ENCODE peak calls at places on chromosomes 7 and 10, in five cellular contexts. One of them, this sample, is unnamed. For H3K4me1, the result is how much of the 10 kb centered on the place peaks cover.

GRCh38 chr7:114466911-114467310 is 52.3 kb downstream of the FOXP2 start:
- DNase-seq in tibial nerve: no peak
- DNase-seq in HepG2: no peak
- DNase-seq in prostate gland: no peak
- DNase-seq in IMR-90: peak
- DNase-seq in this sample: no peak

GRCh38 chr10:94481410-94481809 is 64.2 kb upstream of the HELLS start:
- DNase-seq in IMR-90: no peak
- DNase-seq in tibial nerve: no peak
- DNase-seq in HepG2: no peak
- DNase-seq in prostate gland: no peak
- DNase-seq in this sample: no peak

GRCh38 chr10:10985361-10985760 is 32.3 kb upstream of the CELF2 start:
- DNase-seq in HepG2: no peak
- DNase-seq in prostate gland: no peak
- DNase-seq in tibial nerve: no peak
- DNase-seq in IMR-90: no peak
- DNase-seq in this sample: no peak

GRCh38 chr10:32114500-32114899 is 58.3 kb upstream of the KIF5B start:
- DNase-seq in tibial nerve: no peak
- DNase-seq in HepG2: no peak
- DNase-seq in IMR-90: no peak
- DNase-seq in prostate gland: peak
- DNase-seq in this sample: no peak

GRCh38 chr7:30413864-30414263 is 64.7 kb downstream of the NOD1 start:
- DNase-seq in prostate gland: no peak
- DNase-seq in HepG2: no peak
- DNase-seq in tibial nerve: no peak
- DNase-seq in IMR-90: no peak
- DNase-seq in this sample: no peak

GRCh38 chr10:45427305-45427955 is 53.4 kb downstream of the ALOX5 start:
- DNase-seq in tibial nerve: no peak
- DNase-seq in prostate gland: no peak
- DNase-seq in IMR-90: no peak
- DNase-seq in HepG2: no peak
- DNase-seq in this sample: no peak

GRCh38 chr7:146956323-146956722 is 839.7 kb downstream of the CNTNAP2 start:
- DNase-seq in HepG2: no peak
- DNase-seq in IMR-90: no peak
- DNase-seq in tibial nerve: no peak
- DNase-seq in prostate gland: no peak
- DNase-seq in this sample: no peak

GRCh38 chr7:17408245-17408903 is 109.9 kb downstream of the AHR start:
- DNase-seq in prostate gland: no peak
- DNase-seq in tibial nerve: peak
- DNase-seq in HepG2: peak
- DNase-seq in IMR-90: peak
- DNase-seq in this sample: peak

GRCh38 chr7:92925876-92926696 is 89.7 kb upstream of the CDK6 start:
- DNase-seq in tibial nerve: no peak
- DNase-seq in HepG2: peak
- DNase-seq in prostate gland: no peak
- DNase-seq in IMR-90: peak
- DNase-seq in this sample: no peak

GRCh38 chr10:86103391-86104101 is 263.0 kb downstream of the GRID1 start:
- DNase-seq in tibial nerve: no peak
- DNase-seq in IMR-90: no peak
- DNase-seq in HepG2: no peak
- DNase-seq in prostate gland: no peak
- DNase-seq in this sample: no peak

GRCh38 chr10:45593938-45594275 is 78.7 kb downstream of the ZFAND4 start:
- DNase-seq in IMR-90: no peak
- DNase-seq in HepG2: no peak
- DNase-seq in prostate gland: no peak
- DNase-seq in tibial nerve: no peak
- DNase-seq in this sample: no peak

GRCh38 chr10:96442017-96442643 is 71.6 kb downstream of the TLL2 start:
- DNase-seq in prostate gland: no peak
- DNase-seq in HepG2: no peak
- DNase-seq in IMR-90: no peak
- DNase-seq in tibial nerve: no peak
- DNase-seq in this sample: no peak

GRCh38 chr10:101294109-101294508 is 59.9 kb upstream of the BTRC start:
- DNase-seq in HepG2: no peak
- DNase-seq in prostate gland: no peak
- DNase-seq in tibial nerve: no peak
- DNase-seq in IMR-90: no peak
- DNase-seq in this sample: no peak

GRCh38 chr10:110615057-110615630 is 29.0 kb upstream of the RBM20 start:
- DNase-seq in IMR-90: peak
- DNase-seq in HepG2: no peak
- DNase-seq in tibial nerve: no peak
- DNase-seq in prostate gland: no peak
- DNase-seq in this sample: no peak

GRCh38 chr7:156656598-156656997 is 16.0 kb downstream of the RNF32 start:
- DNase-seq in prostate gland: no peak
- DNase-seq in tibial nerve: no peak
- DNase-seq in HepG2: no peak
- DNase-seq in IMR-90: no peak
- DNase-seq in this sample: no peak

GRCh38 chr7:137820677-137821420 is 25.9 kb downstream of the DGKI start:
- DNase-seq in prostate gland: peak
- DNase-seq in HepG2: no peak
- DNase-seq in IMR-90: peak
- DNase-seq in tibial nerve: peak
- DNase-seq in this sample: no peak

GRCh38 chr10:110681023-110681681 is 37.0 kb downstream of the RBM20 start:
- DNase-seq in IMR-90: peak
- DNase-seq in HepG2: peak
- DNase-seq in prostate gland: peak
- DNase-seq in tibial nerve: no peak
- DNase-seq in this sample: no peak

GRCh38 chr7:41967156-41967555 is 264.3 kb upstream of the INHBA start:
- DNase-seq in HepG2: no peak
- DNase-seq in prostate gland: no peak
- DNase-seq in tibial nerve: no peak
- DNase-seq in IMR-90: peak
- DNase-seq in this sample: no peak

GRCh38 chr10:132193907-132194552 is 7.3 kb downstream of the DPYSL4 start:
- DNase-seq in IMR-90: no peak
- DNase-seq in tibial nerve: no peak
- DNase-seq in prostate gland: no peak
- DNase-seq in HepG2: peak
- DNase-seq in this sample: no peak

GRCh38 chr10:49275896-49276295 is 23.1 kb upstream of the C10orf71 start:
- DNase-seq in prostate gland: no peak
- DNase-seq in IMR-90: no peak
- DNase-seq in tibial nerve: no peak
- DNase-seq in HepG2: no peak
- DNase-seq in this sample: no peak

GRCh38 chr7:8379264-8379663 is 54.1 kb upstream of the NXPH1 start:
- DNase-seq in HepG2: no peak
- DNase-seq in prostate gland: no peak
- DNase-seq in tibial nerve: no peak
- DNase-seq in IMR-90: no peak
- DNase-seq in this sample: no peak

GRCh38 chr7:158133057-158133456 is 454.6 kb downstream of the PTPRN2 start:
- DNase-seq in IMR-90: no peak
- DNase-seq in prostate gland: no peak
- DNase-seq in HepG2: no peak
- DNase-seq in tibial nerve: no peak
- DNase-seq in this sample: no peak

GRCh38 chr10:26939290-26939956 is 78.7 kb upstream of the ABI1 start:
- DNase-seq in tibial nerve: no peak
- DNase-seq in prostate gland: no peak
- DNase-seq in HepG2: no peak
- DNase-seq in IMR-90: no peak
- DNase-seq in this sample: no peak

GRCh38 chr10:35420827-35421552 is 84.7 kb downstream of the CCNY start:
- DNase-seq in HepG2: no peak
- DNase-seq in IMR-90: no peak
- DNase-seq in prostate gland: no peak
- DNase-seq in tibial nerve: no peak
- DNase-seq in this sample: no peak

GRCh38 chr10:131710142-131710861 is 190.5 kb upstream of the PPP2R2D start:
- DNase-seq in tibial nerve: no peak
- DNase-seq in prostate gland: no peak
- DNase-seq in HepG2: no peak
- DNase-seq in IMR-90: no peak
- DNase-seq in this sample: no peak

GRCh38 chr10:110413903-110414562 is 83.7 kb upstream of the DUSP5 start:
- DNase-seq in prostate gland: no peak
- DNase-seq in HepG2: no peak
- DNase-seq in tibial nerve: no peak
- DNase-seq in IMR-90: no peak
- DNase-seq in this sample: no peak

GRCh38 chr10:110810625-110811024 is 61.1 kb upstream of the PDCD4 start:
- DNase-seq in HepG2: no peak
- DNase-seq in prostate gland: no peak
- DNase-seq in tibial nerve: no peak
- DNase-seq in IMR-90: no peak
- DNase-seq in this sample: no peak

GRCh38 chr7:106659369-106659962 is 1.5 kb downstream of the CCDC71L start:
- DNase-seq in IMR-90: peak
- DNase-seq in prostate gland: no peak
- DNase-seq in HepG2: no peak
- DNase-seq in tibial nerve: no peak
- DNase-seq in this sample: no peak
- TF ChIP-seq POLR2A in IMR-90: no peak
- TF ChIP-seq POLR2A in prostate gland: no peak
- TF ChIP-seq POLR2A in HepG2: no peak
- TF ChIP-seq POLR2A in tibial nerve: no peak
- TF ChIP-seq POLR2A in this sample: no peak

DNA sequence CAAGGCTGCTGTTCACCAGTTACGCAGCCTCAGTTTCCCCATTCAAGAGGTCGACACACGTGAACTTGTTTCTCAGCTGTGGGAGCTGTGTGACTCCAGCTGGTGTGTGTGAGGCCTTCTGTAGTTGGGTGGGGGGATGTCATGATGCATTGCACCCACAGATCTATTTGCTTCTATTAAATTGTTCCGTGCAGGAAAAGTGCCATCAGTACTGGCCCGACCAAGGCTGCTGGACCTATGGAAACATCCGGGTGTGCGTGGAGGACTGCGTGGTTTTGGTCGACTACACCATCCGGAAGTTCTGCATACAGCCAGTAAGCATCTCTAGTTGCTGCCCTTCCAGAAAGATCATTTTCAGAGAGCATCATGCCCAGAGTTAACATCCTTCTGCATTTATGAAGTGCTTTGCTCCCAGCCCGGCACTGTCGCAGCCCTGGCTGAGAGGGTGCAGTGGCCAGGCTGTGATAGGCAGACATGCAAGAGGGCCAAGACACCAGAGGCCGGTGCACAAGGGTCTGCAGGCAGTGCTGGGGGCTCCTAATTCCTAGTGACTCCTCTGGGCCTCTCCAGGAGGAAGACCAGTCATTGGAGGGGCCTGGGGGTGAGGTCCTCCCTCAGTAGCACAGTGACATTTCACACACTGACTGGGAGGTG is 60.2 kb downstream of the MKI67 start:
- DNase-seq in HepG2: no peak
- DNase-seq in IMR-90: no peak
- DNase-seq in prostate gland: no peak
- DNase-seq in tibial nerve: no peak
- DNase-seq in this sample: no peak
- H3K4me1 ChIP-seq in HepG2: under half
- H3K4me1 ChIP-seq in IMR-90: under half
- H3K4me1 ChIP-seq in prostate gland: under half
- H3K4me1 ChIP-seq in tibial nerve: under half
- H3K4me1 ChIP-seq in this sample: under half

DNA sequence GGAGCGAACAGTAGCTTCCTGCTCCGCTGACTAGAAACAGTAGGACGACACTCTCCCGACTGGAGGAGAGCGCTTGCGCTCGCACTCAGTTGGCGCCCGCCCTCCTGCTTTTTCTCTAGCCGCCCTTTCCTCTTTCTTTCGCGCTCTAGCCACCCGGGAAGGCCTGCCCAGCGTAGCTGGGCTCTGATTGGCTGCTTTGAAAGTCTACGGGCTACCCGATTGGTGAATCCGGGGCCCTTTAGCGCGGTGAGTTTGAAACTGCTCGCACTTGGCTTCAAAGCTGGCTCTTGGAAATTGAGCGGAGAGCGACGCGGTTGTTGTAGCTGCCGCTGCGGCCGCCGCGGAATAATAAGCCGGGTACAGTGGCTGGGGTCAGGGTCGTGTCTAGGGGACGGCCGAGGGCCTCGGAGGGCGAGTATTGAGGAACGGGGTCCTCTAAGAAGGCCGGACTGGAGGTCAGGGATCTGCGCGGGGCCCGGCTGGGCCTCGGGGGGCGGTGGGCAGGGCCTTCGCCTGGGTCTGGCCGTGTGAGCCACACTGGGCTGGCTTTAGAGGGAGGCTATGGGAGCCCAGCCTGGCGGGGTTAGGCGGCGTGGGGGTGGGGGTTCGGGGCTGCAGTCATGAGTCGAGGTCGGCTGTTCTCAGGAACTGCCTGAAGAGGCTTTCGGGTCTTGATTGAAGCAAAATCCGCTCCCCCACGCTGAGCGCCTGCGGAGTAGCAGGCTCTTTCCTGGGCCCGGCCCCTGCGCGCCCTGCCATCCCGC is at the start of gene CDK1:
- DNase-seq in prostate gland: peak
- DNase-seq in HepG2: peak
- DNase-seq in tibial nerve: peak
- DNase-seq in IMR-90: peak
- DNase-seq in this sample: peak
- TF ChIP-seq POLR2A in prostate gland: peak
- TF ChIP-seq POLR2A in HepG2: peak
- TF ChIP-seq POLR2A in tibial nerve: peak
- TF ChIP-seq POLR2A in IMR-90: peak
- TF ChIP-seq POLR2A in this sample: no peak

DNA sequence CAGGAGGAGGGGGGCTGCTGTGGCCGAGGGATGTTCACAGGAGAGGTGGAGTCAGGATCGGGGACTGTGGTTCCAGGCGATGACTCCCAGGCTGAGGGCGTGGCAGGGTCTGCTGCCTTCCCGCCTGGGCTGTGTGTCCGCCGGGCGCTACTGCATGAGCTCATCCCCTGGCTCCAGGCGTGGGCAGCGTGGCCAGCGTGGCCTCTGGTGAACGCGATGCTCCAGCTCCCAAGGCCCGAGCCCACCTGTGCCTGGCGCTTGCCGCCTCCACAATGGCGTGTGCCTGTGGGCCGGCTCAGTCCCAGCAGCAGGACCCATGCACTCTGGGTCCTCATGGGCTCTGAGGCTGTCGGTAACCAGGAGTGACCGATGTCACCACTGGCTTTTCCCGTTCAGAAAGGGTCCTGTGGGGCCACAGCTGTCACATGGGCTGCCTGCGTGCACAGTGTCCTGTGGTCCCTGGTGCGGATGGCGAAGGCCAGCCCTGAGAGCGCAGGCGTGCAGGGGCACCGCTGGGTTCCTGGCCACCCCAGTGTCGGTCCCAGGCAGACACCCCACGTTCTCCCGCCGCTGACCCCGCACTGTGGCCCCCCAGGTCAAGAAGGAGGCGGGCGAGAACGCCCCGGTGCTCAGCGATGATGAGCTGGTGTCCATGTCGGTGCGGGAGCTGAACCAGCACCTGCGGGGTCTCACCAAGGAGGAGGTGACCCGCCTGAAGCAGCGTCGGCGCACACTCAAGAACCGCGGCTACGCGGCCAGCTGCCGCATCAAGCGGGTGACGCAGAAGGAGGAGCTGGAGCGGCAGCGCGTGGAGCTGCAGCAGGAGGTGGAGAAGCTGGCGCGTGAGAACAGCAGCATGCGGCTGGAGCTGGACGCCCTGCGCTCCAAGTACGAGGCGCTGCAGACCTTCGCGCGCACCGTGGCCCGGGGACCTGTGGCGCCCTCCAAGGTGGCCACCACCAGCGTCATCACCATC is 9.1 kb downstream of the MAFK start:
- DNase-seq in HepG2: no peak
- DNase-seq in tibial nerve: no peak
- DNase-seq in IMR-90: peak
- DNase-seq in prostate gland: no peak
- DNase-seq in this sample: peak
- H3K4me1 ChIP-seq in HepG2: under half
- H3K4me1 ChIP-seq in tibial nerve: under half
- H3K4me1 ChIP-seq in IMR-90: under half
- H3K4me1 ChIP-seq in prostate gland: under half
- H3K4me1 ChIP-seq in this sample: under half